ENCODE peak calls at places on chromosome 19, in eight cellular contexts. Z, W, S, C, R, T, M and L are unnamed samples.

GRCh38 chr19:1814833-1815604 is 2.9 kb upstream of the ATP8B3 start:
- DNase-seq in Z (no peak), W (no peak), S (no peak), C (no peak), R (no peak), T (no peak), M (no peak), L (no peak)

GRCh38 chr19:9912551-9913236 is 23.6 kb downstream of the OLFM2 start:
- DNase-seq in Z (no peak), W (no peak), S (no peak), C (no peak), R (no peak), T (no peak), M (no peak), L (no peak)

GRCh38 chr19:51366999-51367564 is 894 bp upstream of the ETFB start:
- DNase-seq in Z (no peak), W (no peak), S (no peak), C (no peak), R (no peak), T (no peak), M (no peak), L (peak)

GRCh38 chr19:474126-475078 is 13.6 kb upstream of the SHC2 start:
- DNase-seq in Z (no peak), W (no peak), S (no peak), C (no peak), R (no peak), T (no peak), M (no peak), L (no peak)

GRCh38 chr19:870963-871401 is 11.5 kb downstream of the CFD start:
- DNase-seq in Z (no peak), W (no peak), S (no peak), C (peak), R (no peak), T (no peak), M (no peak), L (no peak)

GRCh38 chr19:31338069-31338767 is 11.0 kb downstream of the TSHZ3 start:
- DNase-seq in Z (peak), W (no peak), S (no peak), C (peak), R (no peak), T (no peak), M (no peak), L (no peak)

GRCh38 chr19:13692096-13692495 is 72.2 kb upstream of the MRI1 start:
- DNase-seq in Z (peak), W (peak), S (peak), C (no peak), R (peak), T (no peak), M (peak), L (peak)

GRCh38 chr19:47176627-47177090 is 46.0 kb downstream of the SAE1 start:
- DNase-seq in Z (peak), W (no peak), S (peak), C (no peak), R (peak), T (no peak), M (peak), L (peak)

GRCh38 chr19:46481187-46481586 is 9.8 kb upstream of the PNMA8A start:
- DNase-seq in Z (no peak), W (no peak), S (no peak), C (peak), R (no peak), T (no peak), M (no peak), L (no peak)

GRCh38 chr19:956747-957451 is 27.2 kb upstream of the WDR18 start:
- DNase-seq in Z (peak), W (no peak), S (no peak), C (no peak), R (no peak), T (no peak), M (no peak), L (no peak)

GRCh38 chr19:13277104-13277809 is 127.0 kb downstream of the IER2 start:
- DNase-seq in Z (peak), W (peak), S (peak), C (no peak), R (peak), T (peak), M (peak), L (peak)

GRCh38 chr19:14352526-14352925 is 28.7 kb upstream of the ADGRE5 start:
- DNase-seq in Z (no peak), W (no peak), S (no peak), C (no peak), R (no peak), T (no peak), M (no peak), L (no peak)